ENCODE peak calls at places on chromosomes 4 and X, in ten cellular contexts. One of them, this sample, is unnamed.

GRCh38 chrX:114675365-114675764 is 91.5 kb downstream of the HTR2C start:
- DNase-seq in GM23248: peak; percentile 66
- DNase-seq in psoas muscle: no peak
- DNase-seq in activated CD8-positive, alpha-beta T cell treated with anti-CD3 and anti-CD28 coated beads, Interleukin-2, amount 10 ng/mL, durations not matched to agents 7 days and 5 days: no peak
- DNase-seq in iPS-NIHi11: no peak
- DNase-seq in A549: no peak
- DNase-seq in ecto neural progenitor cell: no peak
- DNase-seq in activated T-cell treated with anti-CD3 and anti-CD28 coated beads for 24 hours: no peak
- DNase-seq in DMS153: no peak
- DNase-seq in upper lobe of right lung: no peak
- DNase-seq in this sample: no peak

GRCh38 chrX:34880656-34881055 is 61.9 kb upstream of the FAM47B start:
- DNase-seq in GM23248: peak; percentile 68
- DNase-seq in psoas muscle: no peak
- DNase-seq in activated CD8-positive, alpha-beta T cell treated with anti-CD3 and anti-CD28 coated beads, Interleukin-2, amount 10 ng/mL, durations not matched to agents 7 days and 5 days: no peak
- DNase-seq in iPS-NIHi11: no peak
- DNase-seq in A549: no peak
- DNase-seq in ecto neural progenitor cell: no peak
- DNase-seq in activated T-cell treated with anti-CD3 and anti-CD28 coated beads for 24 hours: no peak
- DNase-seq in DMS153: no peak
- DNase-seq in upper lobe of right lung: no peak
- DNase-seq in this sample: no peak

GRCh38 chr4:107423677-107424405 is 296.2 kb downstream of the PAPSS1 start:
- DNase-seq in GM23248: no peak
- DNase-seq in psoas muscle: no peak
- DNase-seq in activated CD8-positive, alpha-beta T cell treated with anti-CD3 and anti-CD28 coated beads, Interleukin-2, amount 10 ng/mL, durations not matched to agents 7 days and 5 days: no peak
- DNase-seq in iPS-NIHi11: no peak
- DNase-seq in A549: no peak
- DNase-seq in ecto neural progenitor cell: no peak
- DNase-seq in activated T-cell treated with anti-CD3 and anti-CD28 coated beads for 24 hours: no peak
- DNase-seq in DMS153: no peak
- DNase-seq in upper lobe of right lung: no peak
- DNase-seq in this sample: no peak

GRCh38 chr4:137576437-137576836 is 44.1 kb upstream of the PCDH18 start:
- DNase-seq in GM23248: peak; percentile 20
- DNase-seq in psoas muscle: no peak
- DNase-seq in activated CD8-positive, alpha-beta T cell treated with anti-CD3 and anti-CD28 coated beads, Interleukin-2, amount 10 ng/mL, durations not matched to agents 7 days and 5 days: no peak
- DNase-seq in iPS-NIHi11: no peak
- DNase-seq in A549: no peak
- DNase-seq in ecto neural progenitor cell: no peak
- DNase-seq in activated T-cell treated with anti-CD3 and anti-CD28 coated beads for 24 hours: no peak
- DNase-seq in DMS153: no peak
- DNase-seq in upper lobe of right lung: no peak
- DNase-seq in this sample: no peak

GRCh38 chrX:13903405-13903804 is 86.5 kb upstream of the GPM6B start:
- DNase-seq in GM23248: no peak
- DNase-seq in psoas muscle: no peak
- DNase-seq in activated CD8-positive, alpha-beta T cell treated with anti-CD3 and anti-CD28 coated beads, Interleukin-2, amount 10 ng/mL, durations not matched to agents 7 days and 5 days: no peak
- DNase-seq in iPS-NIHi11: no peak
- DNase-seq in A549: no peak
- DNase-seq in ecto neural progenitor cell: no peak
- DNase-seq in activated T-cell treated with anti-CD3 and anti-CD28 coated beads for 24 hours: no peak
- DNase-seq in DMS153: no peak
- DNase-seq in upper lobe of right lung: no peak
- DNase-seq in this sample: no peak

GRCh38 chrX:65985922-65986588 is 53.8 kb downstream of the VSIG4 start:
- DNase-seq in GM23248: peak; percentile 67
- DNase-seq in psoas muscle: no peak
- DNase-seq in activated CD8-positive, alpha-beta T cell treated with anti-CD3 and anti-CD28 coated beads, Interleukin-2, amount 10 ng/mL, durations not matched to agents 7 days and 5 days: peak; percentile 59
- DNase-seq in iPS-NIHi11: peak; percentile 60
- DNase-seq in A549: peak; percentile 50
- DNase-seq in ecto neural progenitor cell: peak; percentile 39
- DNase-seq in activated T-cell treated with anti-CD3 and anti-CD28 coated beads for 24 hours: peak; percentile 49
- DNase-seq in DMS153: peak; percentile 33
- DNase-seq in upper lobe of right lung: no peak
- DNase-seq in this sample: peak; percentile 13

GRCh38 chr4:6695660-6696581 is 2.2 kb downstream of the S100P start:
- DNase-seq in GM23248: no peak
- DNase-seq in psoas muscle: no peak
- DNase-seq in activated CD8-positive, alpha-beta T cell treated with anti-CD3 and anti-CD28 coated beads, Interleukin-2, amount 10 ng/mL, durations not matched to agents 7 days and 5 days: peak; percentile 72
- DNase-seq in iPS-NIHi11: no peak
- DNase-seq in A549: peak; percentile 90
- DNase-seq in ecto neural progenitor cell: no peak
- DNase-seq in activated T-cell treated with anti-CD3 and anti-CD28 coated beads for 24 hours: no peak
- DNase-seq in DMS153: no peak
- DNase-seq in upper lobe of right lung: no peak
- DNase-seq in this sample: no peak

GRCh38 chr4:26297219-26297618 is 23.6 kb upstream of the RBPJ start:
- DNase-seq in GM23248: no peak
- DNase-seq in psoas muscle: no peak
- DNase-seq in activated CD8-positive, alpha-beta T cell treated with anti-CD3 and anti-CD28 coated beads, Interleukin-2, amount 10 ng/mL, durations not matched to agents 7 days and 5 days: no peak
- DNase-seq in iPS-NIHi11: no peak
- DNase-seq in A549: no peak
- DNase-seq in ecto neural progenitor cell: no peak
- DNase-seq in activated T-cell treated with anti-CD3 and anti-CD28 coated beads for 24 hours: no peak
- DNase-seq in DMS153: no peak
- DNase-seq in upper lobe of right lung: no peak
- DNase-seq in this sample: no peak

GRCh38 chr4:151771664-151772063 is 10.9 kb upstream of the GATB start:
- DNase-seq in GM23248: peak; percentile 19
- DNase-seq in psoas muscle: no peak
- DNase-seq in activated CD8-positive, alpha-beta T cell treated with anti-CD3 and anti-CD28 coated beads, Interleukin-2, amount 10 ng/mL, durations not matched to agents 7 days and 5 days: no peak
- DNase-seq in iPS-NIHi11: no peak
- DNase-seq in A549: no peak
- DNase-seq in ecto neural progenitor cell: no peak
- DNase-seq in activated T-cell treated with anti-CD3 and anti-CD28 coated beads for 24 hours: no peak
- DNase-seq in DMS153: no peak
- DNase-seq in upper lobe of right lung: no peak
- DNase-seq in this sample: no peak

GRCh38 chrX:63920875-63921274 is 135.9 kb upstream of the ARHGEF9 start:
- DNase-seq in GM23248: no peak
- DNase-seq in psoas muscle: no peak
- DNase-seq in activated CD8-positive, alpha-beta T cell treated with anti-CD3 and anti-CD28 coated beads, Interleukin-2, amount 10 ng/mL, durations not matched to agents 7 days and 5 days: no peak
- DNase-seq in iPS-NIHi11: no peak
- DNase-seq in A549: no peak
- DNase-seq in ecto neural progenitor cell: no peak
- DNase-seq in activated T-cell treated with anti-CD3 and anti-CD28 coated beads for 24 hours: no peak
- DNase-seq in DMS153: no peak
- DNase-seq in upper lobe of right lung: no peak
- DNase-seq in this sample: no peak